ENCODE peak calls at places on chromosomes 16 and 17, in seven cellular contexts. X is astrocyte of the spinal cord, U is suprapubic skin, C is AG09309, G is AG10803, N is fibroblast of lung, K is neural progenitor cell. W is an unnamed sample.

GRCh38 chr17:36532435-36532975 is 2.2 kb downstream of the MYO19 start:
- DNase-seq in N (no peak), U (no peak), X (no peak), K (no peak), C (no peak), G (no peak), W (no peak)

GRCh38 chr16:88131256-88131655 is 180.0 kb downstream of the BANP start:
- DNase-seq in K (no peak), N (no peak), G (no peak), X (no peak), C (no peak), U (no peak), W (no peak)

GRCh38 chr16:87789437-87790277 is 23.9 kb upstream of the KLHDC4 start:
- DNase-seq in U (no peak), C (peak; percentile 46), X (peak; percentile 37), K (no peak), N (peak; percentile 76), G (peak; percentile 82), W (no peak)

GRCh38 chr17:47702391-47702995 is 8.5 kb downstream of the TBKBP1 start:
- DNase-seq in K (no peak), G (no peak), C (no peak), N (no peak), U (no peak), X (no peak), W (no peak)

GRCh38 chr16:51374790-51375189 is 223.7 kb upstream of the SALL1 start:
- DNase-seq in N (no peak), X (no peak), U (no peak), G (no peak), K (no peak), C (no peak), W (no peak)

GRCh38 chr17:38464723-38465419 is 36.6 kb downstream of the ARHGAP23 start:
- DNase-seq in X (peak; percentile 97), K (peak; percentile 55), G (peak; percentile 96), N (peak; percentile 96), U (peak; percentile 94), C (peak; percentile 85), W (peak; percentile 93)

GRCh38 chr17:5097101-5097834 is 14.4 kb downstream of the ZNF232 start:
- DNase-seq in C (no peak), K (peak; percentile 92), N (no peak), U (no peak), G (no peak), X (no peak), W (no peak)

GRCh38 chr16:51697454-51697853 is 546.4 kb upstream of the SALL1 start:
- DNase-seq in K (no peak), U (no peak), N (peak; percentile 15), C (no peak), X (peak; percentile 21), G (peak; percentile 7), W (no peak)

GRCh38 chr17:58052951-58053715 is 30.1 kb upstream of the DYNLL2 start:
- DNase-seq in C (no peak), G (peak; percentile 3), N (no peak), U (no peak), X (no peak), K (no peak), W (no peak)

GRCh38 chr16:86735727-86736126 is 157.4 kb downstream of the FOXL1 start:
- DNase-seq in N (no peak), U (no peak), C (no peak), G (no peak), X (no peak), K (no peak), W (no peak)

GRCh38 chr16:85640254-85640558 is 27.1 kb downstream of the GSE1 start:
- DNase-seq in G (no peak), C (no peak), K (no peak), U (no peak), X (no peak), N (no peak), W (no peak)

GRCh38 chr17:65609749-65610148 is 48.3 kb upstream of the AXIN2 start:
- DNase-seq in K (no peak), N (no peak), X (no peak), G (no peak), U (no peak), C (no peak), W (no peak)

GRCh38 chr17:27552467-27552779 is 78.6 kb upstream of the LGALS9 start:
- DNase-seq in K (no peak), G (peak; percentile 51), X (no peak), N (peak; percentile 65), C (no peak), U (no peak), W (no peak)

GRCh38 chr16:53147500-53148065 is 92.8 kb downstream of the CHD9 start:
- DNase-seq in N (no peak), U (no peak), C (no peak), K (no peak), X (no peak), G (no peak), W (no peak)

GRCh38 chr17:55314784-55315491 is 50.2 kb downstream of the HLF start:
- DNase-seq in X (no peak), K (no peak), C (no peak), N (no peak), U (no peak), G (no peak), W (no peak)

DNA sequence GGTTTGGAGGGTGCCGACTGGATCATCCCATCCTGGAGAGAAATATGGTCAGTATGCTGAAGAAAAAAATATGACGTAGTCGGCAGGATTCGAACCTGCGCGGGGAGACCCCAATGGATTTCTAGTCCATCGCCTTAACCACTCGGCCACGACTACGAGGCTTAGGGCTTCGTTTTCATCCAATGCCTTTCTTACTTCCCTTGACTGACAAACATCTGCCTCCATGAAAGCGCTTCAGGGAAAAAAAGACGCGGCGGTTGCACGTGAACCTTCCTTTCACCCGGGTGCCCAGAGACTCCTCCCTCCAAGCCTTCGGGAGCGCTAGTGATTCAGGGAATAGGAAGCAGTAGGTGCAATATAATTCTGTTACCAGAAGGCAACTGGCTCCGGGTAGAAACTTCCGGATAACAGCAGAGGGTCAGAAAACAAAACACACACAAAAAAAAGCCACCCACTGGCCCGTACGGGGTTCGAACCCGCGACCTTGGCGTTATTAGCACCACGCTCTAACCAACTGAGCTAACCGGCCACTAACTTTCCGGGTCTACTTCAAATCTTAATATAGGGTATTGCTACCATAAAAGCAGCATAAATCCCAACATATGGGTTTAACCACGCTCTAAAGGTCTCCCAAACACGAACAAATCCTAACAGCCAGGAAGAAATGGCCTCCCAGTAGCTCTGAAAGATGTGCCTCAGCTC is 16.3 kb upstream of the AURKB start:
- DNase-seq in N (peak; percentile 85), X (peak; percentile 94), C (peak; percentile 84), K (peak; percentile 94), G (peak; percentile 91), U (peak; percentile 89), W (peak; percentile 75)
- H3K4me3 ChIP-seq in N (peak overlapping the region; percentile 57), X (peak overlapping the region; percentile 42), C (peak overlapping the region; percentile 23), K (peak overlapping the region; percentile 62), G (peak overlapping the region; percentile 56), U (peak overlapping the region; percentile 12), W (peak overlapping the region; percentile 53)

GRCh38 chr17:8741771-8742170 is 2.9 kb downstream of the CCDC42 start:
- DNase-seq in C (no peak), K (no peak), G (no peak), N (no peak), U (no peak), X (no peak), W (no peak)

GRCh38 chr17:8742274-8742673 is 2.4 kb downstream of the CCDC42 start:
- DNase-seq in C (no peak), U (no peak), X (no peak), G (no peak), N (no peak), K (no peak), W (no peak)

GRCh38 chr17:8739104-8739503 is 5.5 kb downstream of the CCDC42 start:
- DNase-seq in X (no peak), U (no peak), C (no peak), N (no peak), G (no peak), K (peak; percentile 89), W (no peak)

GRCh38 chr17:8741366-8741765 is 3.3 kb downstream of the CCDC42 start:
- DNase-seq in N (no peak), X (no peak), C (no peak), K (no peak), G (no peak), U (no peak), W (no peak)

DNA sequence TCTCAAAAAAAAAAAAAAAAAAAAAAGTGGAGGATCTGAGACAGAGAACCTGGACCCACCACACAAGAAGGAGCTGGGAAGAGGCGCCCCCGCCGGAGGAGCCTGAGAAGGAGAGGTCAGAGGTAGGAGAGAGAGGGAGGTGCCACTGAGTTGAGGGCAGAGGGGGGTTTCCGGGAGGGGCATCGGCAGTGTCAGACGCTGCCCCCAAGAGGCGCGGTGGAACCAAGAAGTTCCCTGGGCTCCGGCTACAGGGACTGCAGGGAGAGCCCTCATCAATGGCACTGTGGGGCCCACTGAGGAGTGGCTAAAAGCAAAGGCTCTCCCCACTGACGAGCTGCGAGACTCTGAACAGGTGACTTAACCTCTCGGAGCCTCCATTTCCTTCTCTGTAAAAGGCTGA is 4.2 kb downstream of the CCDC42 start:
- DNase-seq in G (no peak), C (no peak), X (no peak), K (peak; percentile 36), U (no peak), N (no peak), W (no peak)
- H3K4me3 ChIP-seq in G (no peak overlapping the region), C (no peak overlapping the region), X (no peak overlapping the region), K (no peak overlapping the region), U (no peak overlapping the region), N (no peak overlapping the region), W (no peak overlapping the region)

DNA sequence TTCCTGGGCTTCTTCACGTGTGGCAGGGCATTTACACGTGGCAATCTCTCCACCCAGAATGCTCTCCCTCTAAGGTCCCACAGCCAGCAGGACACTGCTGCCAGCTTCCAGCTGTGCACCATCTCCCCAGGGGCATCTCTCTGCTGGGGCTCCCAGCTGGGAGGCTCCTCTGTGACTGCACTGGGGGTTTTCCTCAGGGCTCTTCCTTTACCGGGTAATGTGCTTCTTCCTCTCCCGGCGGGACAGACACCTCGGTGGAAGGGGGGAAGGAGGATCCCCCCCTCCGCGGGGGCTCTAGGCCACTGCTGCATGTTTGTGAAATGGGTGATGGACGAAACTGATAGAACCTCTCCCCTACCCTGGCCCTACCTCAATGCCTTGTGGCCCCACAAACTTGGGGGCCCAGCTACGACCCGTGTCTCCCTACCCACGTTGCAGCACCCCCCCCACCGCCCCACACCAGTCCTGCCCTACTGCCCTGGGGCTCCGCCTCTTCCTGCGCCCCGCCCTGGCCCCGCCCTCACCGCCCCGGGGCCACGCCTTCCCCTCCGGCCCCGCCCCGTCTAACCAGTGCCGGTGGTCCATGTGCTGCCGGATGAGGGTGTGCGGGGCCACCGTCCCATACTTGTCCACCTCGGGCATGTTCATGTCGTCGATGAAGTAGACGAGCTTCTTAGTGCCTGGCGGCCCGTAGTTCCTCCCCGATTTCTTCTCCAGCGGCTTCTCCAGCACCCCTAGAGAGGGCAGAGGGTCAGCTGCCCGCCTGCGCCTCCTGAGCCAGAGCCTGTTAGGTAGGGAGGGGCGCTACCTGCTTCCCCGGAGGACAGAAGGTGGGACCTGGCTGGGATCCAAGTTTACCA is 92.7 kb downstream of the DNAH17 start:
- DNase-seq in N (no peak), U (no peak), K (peak; percentile 69), G (peak; percentile 19), X (no peak), C (no peak), W (no peak)
- H3K4me3 ChIP-seq in N (no peak overlapping the region), U (peak overlapping the region; percentile 24), K (peak overlapping the region; percentile 58), G (peak overlapping the region; percentile 53), X (peak overlapping the region; percentile 21), C (no peak overlapping the region), W (peak overlapping the region; percentile 16)

GRCh38 chr17:2797226-2797625 is 988 bp downstream of the RAP1GAP2 start:
- DNase-seq in U (no peak), K (no peak), G (no peak), C (no peak), X (no peak), N (no peak), W (no peak)
- H3K4me3 ChIP-seq in U (peak overlapping the region; percentile 33), K (no peak overlapping the region), G (no peak overlapping the region), C (no peak overlapping the region), X (no peak overlapping the region), N (no peak overlapping the region), W (no peak overlapping the region)

W was measured in retinal pigment epithelial cell.